ENCODE peak calls at places on chromosomes 1 and 21, in seven cellular contexts. S is left cardiac atrium, Z is tibial artery, L is mesothelial cell of epicardium, O is lower lobe of right lung, H is COR-L47, Y is Kasumi-1. Q is an unnamed sample.
A peak's percentile ranks its signal among the peaks of the same experiment; 100 is the strongest.

GRCh38 chr1:230979389-230979716 is 459 bp downstream of the ARV1 start:
- DNase-seq in S (no peak), Z (no peak), L (no peak), O (no peak), H (no peak), Y (no peak), Q (no peak)

GRCh38 chr1:156546267-156546666 is 26.1 kb downstream of the IQGAP3 start:
- DNase-seq in S (no peak), Z (no peak), L (no peak), O (no peak), H (no peak), Y (no peak), Q (no peak)

GRCh38 chr1:55612988-55613387 is 397.8 kb upstream of the USP24 start:
- DNase-seq in S (no peak), Z (no peak), L (no peak), O (no peak), H (no peak), Y (no peak), Q (no peak)

GRCh38 chr1:20358761-20359263 is 68.1 kb downstream of the VWA5B1 start:
- DNase-seq in S (peak; percentile 68), Z (no peak), L (no peak), O (peak; percentile 63), H (peak; percentile 60), Y (no peak), Q (peak; percentile 54)

GRCh38 chr1:48006318-48006717 is 9.1 kb upstream of the TRABD2B start:
- DNase-seq in S (no peak), Z (no peak), L (no peak), O (no peak), H (no peak), Y (no peak), Q (no peak)

GRCh38 chr21:42906222-42906621 is 13.1 kb downstream of the NDUFV3 start:
- DNase-seq in S (no peak), Z (no peak), L (no peak), O (no peak), H (no peak), Y (no peak), Q (no peak)

GRCh38 chr1:54865238-54866073 is 21.5 kb downstream of the DHCR24 start:
- DNase-seq in S (no peak), Z (no peak), L (no peak), O (peak; percentile 68), H (no peak), Y (no peak), Q (no peak)

GRCh38 chr1:169793730-169794129 is 977 bp downstream of the METTL18 start:
- DNase-seq in S (no peak), Z (no peak), L (no peak), O (no peak), H (no peak), Y (no peak), Q (no peak)

GRCh38 chr1:230401763-230402294 is 24.3 kb downstream of the PGBD5 start:
- DNase-seq in S (no peak), Z (no peak), L (no peak), O (no peak), H (no peak), Y (no peak), Q (no peak)

GRCh38 chr1:117821782-117822447 is 107.5 kb downstream of the GDAP2 start:
- DNase-seq in S (peak; percentile 38), Z (no peak), L (no peak), O (no peak), H (peak; percentile 5), Y (no peak), Q (peak; percentile 95)

GRCh38 chr1:215652371-215652770 is 85.3 kb downstream of the KCTD3 start:
- DNase-seq in S (no peak), Z (no peak), L (no peak), O (no peak), H (no peak), Y (no peak), Q (no peak)

GRCh38 chr1:41866285-41866684 is 52.4 kb downstream of the HIVEP3 start:
- DNase-seq in S (no peak), Z (no peak), L (no peak), O (no peak), H (no peak), Y (no peak), Q (no peak)

GRCh38 chr1:200311256-200311655 is 98.6 kb downstream of the ZNF281 start:
- DNase-seq in S (no peak), Z (no peak), L (no peak), O (no peak), H (no peak), Y (no peak), Q (no peak)

GRCh38 chr1:56537660-56538059 is 41.7 kb downstream of the PLPP3 start:
- DNase-seq in S (no peak), Z (no peak), L (no peak), O (no peak), H (no peak), Y (no peak), Q (no peak)

GRCh38 chr1:237864338-237865244 is 26.1 kb downstream of the ZP4 start:
- DNase-seq in S (peak; percentile 54), Z (peak; percentile 33), L (peak; percentile 73), O (peak; percentile 76), H (no peak), Y (peak; percentile 44), Q (peak; percentile 62)

GRCh38 chr1:40861227-40862003 is 748 bp downstream of the CITED4 start:
- DNase-seq in S (peak; percentile 68), Z (peak; percentile 31), L (peak; percentile 45), O (peak; percentile 69), H (no peak), Y (no peak), Q (peak; percentile 62)

GRCh38 chr1:89211035-89211634 is 12.4 kb upstream of the GBP4 start:
- DNase-seq in S (no peak), Z (no peak), L (no peak), O (no peak), H (no peak), Y (peak; percentile 13), Q (no peak)

GRCh38 chr1:119870917-119871486 is 25.3 kb downstream of the ADAM30 start:
- DNase-seq in S (peak; percentile 74), Z (peak; percentile 75), L (peak; percentile 96), O (peak; percentile 80), H (peak; percentile 67), Y (peak; percentile 75), Q (peak; percentile 87)

GRCh38 chr1:182330303-182330702 is 61.3 kb downstream of the GLUL start:
- DNase-seq in S (peak; percentile 33), Z (peak; percentile 73), L (no peak), O (no peak), H (peak; percentile 6), Y (no peak), Q (peak; percentile 13)

GRCh38 chr1:67612690-67613322 is 72.2 kb upstream of the GADD45A start:
- DNase-seq in S (no peak), Z (no peak), L (no peak), O (no peak), H (no peak), Y (peak; percentile 33), Q (no peak)

GRCh38 chr1:63955746-63956145 is 181.9 kb downstream of the ROR1 start:
- DNase-seq in S (no peak), Z (no peak), L (no peak), O (no peak), H (no peak), Y (no peak), Q (peak; percentile 22)

GRCh38 chr1:194829492-194829891 is 1643.1 kb upstream of the B3GALT2 start:
- DNase-seq in S (no peak), Z (no peak), L (no peak), O (no peak), H (no peak), Y (no peak), Q (no peak)

GRCh38 chr1:160682983-160683886 is 28.4 kb downstream of the CD48 start:
- DNase-seq in S (no peak), Z (no peak), L (no peak), O (no peak), H (no peak), Y (no peak), Q (no peak)

GRCh38 chr1:226547754-226548191 is 791 bp upstream of the STUM start:
- DNase-seq in S (peak; percentile 87), Z (peak; percentile 88), L (peak; percentile 82), O (peak; percentile 82), H (peak; percentile 90), Y (peak; percentile 96), Q (peak; percentile 91)

GRCh38 chr21:38323721-38324591 is 67.2 kb downstream of the KCNJ15 start:
- DNase-seq in S (no peak), Z (no peak), L (no peak), O (no peak), H (no peak), Y (peak; percentile 94), Q (peak; percentile 97)

GRCh38 chr1:217921126-217921900 is 290.2 kb downstream of the SPATA17 start:
- DNase-seq in S (no peak), Z (no peak), L (no peak), O (no peak), H (no peak), Y (no peak), Q (peak; percentile 24)

GRCh38 chr21:40284481-40284880 is 417.2 kb downstream of the PCP4 start:
- DNase-seq in S (no peak), Z (no peak), L (no peak), O (no peak), H (no peak), Y (no peak), Q (no peak)

GRCh38 chr1:30533141-30533540 is 190.2 kb downstream of the MATN1 start:
- DNase-seq in S (no peak), Z (no peak), L (peak; percentile 24), O (no peak), H (no peak), Y (no peak), Q (no peak)

Q was measured in Daoy.